ENCODE peak calls at places on chromosome X, in six cellular contexts. One of them, this sample, is unnamed.

GRCh38 chrX:14409341-14409740 is 120.0 kb upstream of the GLRA2 start:
- DNase-seq in cardiac muscle cell: no peak
- DNase-seq in A549: no peak
- DNase-seq in AG10803: peak
- DNase-seq in endothelial cell: no peak
- DNase-seq in foreskin fibroblast: peak
- DNase-seq in this sample: peak

GRCh38 chrX:19886888-19887531 is 390 bp downstream of the SH3KBP1 start:
- DNase-seq in cardiac muscle cell: peak
- DNase-seq in A549: peak
- DNase-seq in AG10803: no peak
- DNase-seq in endothelial cell: peak
- DNase-seq in foreskin fibroblast: peak
- DNase-seq in this sample: no peak

GRCh38 chrX:8927066-8927465 is 106.9 kb downstream of the FAM9B start:
- DNase-seq in cardiac muscle cell: no peak
- DNase-seq in A549: no peak
- DNase-seq in AG10803: no peak
- DNase-seq in endothelial cell: no peak
- DNase-seq in foreskin fibroblast: no peak
- DNase-seq in this sample: no peak

GRCh38 chrX:16125520-16126149 is 2.3 kb downstream of the GRPR start:
- DNase-seq in cardiac muscle cell: no peak
- DNase-seq in A549: no peak
- DNase-seq in AG10803: no peak
- DNase-seq in endothelial cell: no peak
- DNase-seq in foreskin fibroblast: no peak
- DNase-seq in this sample: no peak

GRCh38 chrX:71095971-71096701 is 485 bp downstream of the FOXO4 start:
- DNase-seq in cardiac muscle cell: no peak
- DNase-seq in A549: peak
- DNase-seq in AG10803: no peak
- DNase-seq in endothelial cell: peak
- DNase-seq in foreskin fibroblast: peak
- DNase-seq in this sample: no peak

GRCh38 chrX:16160729-16161128 is 6.6 kb upstream of the MAGEB17 start:
- DNase-seq in cardiac muscle cell: peak
- DNase-seq in A549: peak
- DNase-seq in AG10803: peak
- DNase-seq in endothelial cell: no peak
- DNase-seq in foreskin fibroblast: peak
- DNase-seq in this sample: peak

GRCh38 chrX:31153475-31154047 is 81.7 kb upstream of the FTHL17 start:
- DNase-seq in cardiac muscle cell: no peak
- DNase-seq in A549: no peak
- DNase-seq in AG10803: no peak
- DNase-seq in endothelial cell: no peak
- DNase-seq in foreskin fibroblast: no peak
- DNase-seq in this sample: no peak

GRCh38 chrX:102833136-102833535 is 103.9 kb upstream of the RAB40AL start:
- DNase-seq in cardiac muscle cell: peak
- DNase-seq in A549: no peak
- DNase-seq in AG10803: peak
- DNase-seq in endothelial cell: no peak
- DNase-seq in foreskin fibroblast: no peak
- DNase-seq in this sample: peak

GRCh38 chrX:53287493-53288138 is 6.2 kb upstream of the IQSEC2 start:
- DNase-seq in cardiac muscle cell: peak
- DNase-seq in A549: no peak
- DNase-seq in AG10803: peak
- DNase-seq in endothelial cell: no peak
- DNase-seq in foreskin fibroblast: peak
- DNase-seq in this sample: peak

GRCh38 chrX:119040432-119040831 is 32.4 kb upstream of the CT47C1 start:
- DNase-seq in cardiac muscle cell: no peak
- DNase-seq in A549: no peak
- DNase-seq in AG10803: peak
- DNase-seq in endothelial cell: no peak
- DNase-seq in foreskin fibroblast: peak
- DNase-seq in this sample: no peak

GRCh38 chrX:50579955-50580354 is 109.3 kb upstream of the DGKK start:
- DNase-seq in cardiac muscle cell: peak
- DNase-seq in A549: peak
- DNase-seq in AG10803: peak
- DNase-seq in endothelial cell: peak
- DNase-seq in foreskin fibroblast: peak
- DNase-seq in this sample: peak

GRCh38 chrX:97898798-97899197 is 1015.1 kb downstream of the RPA4 start:
- DNase-seq in cardiac muscle cell: no peak
- DNase-seq in A549: no peak
- DNase-seq in AG10803: peak
- DNase-seq in endothelial cell: no peak
- DNase-seq in foreskin fibroblast: peak
- DNase-seq in this sample: peak

GRCh38 chrX:110847334-110847733 is 51.7 kb upstream of the CHRDL1 start:
- DNase-seq in cardiac muscle cell: peak
- DNase-seq in A549: peak
- DNase-seq in AG10803: peak
- DNase-seq in endothelial cell: peak
- DNase-seq in foreskin fibroblast: peak
- DNase-seq in this sample: peak

GRCh38 chrX:36071064-36071463 is 151.5 kb downstream of the CFAP47 start:
- DNase-seq in cardiac muscle cell: no peak
- DNase-seq in A549: no peak
- DNase-seq in AG10803: no peak
- DNase-seq in endothelial cell: no peak
- DNase-seq in foreskin fibroblast: no peak
- DNase-seq in this sample: no peak

GRCh38 chrX:130186645-130187044 is 14.9 kb downstream of the RAB33A start:
- DNase-seq in cardiac muscle cell: no peak
- DNase-seq in A549: no peak
- DNase-seq in AG10803: no peak
- DNase-seq in endothelial cell: no peak
- DNase-seq in foreskin fibroblast: no peak
- DNase-seq in this sample: no peak

GRCh38 chrX:130184857-130185256 is 13.1 kb downstream of the RAB33A start:
- DNase-seq in cardiac muscle cell: no peak
- DNase-seq in A549: no peak
- DNase-seq in AG10803: no peak
- DNase-seq in endothelial cell: no peak
- DNase-seq in foreskin fibroblast: no peak
- DNase-seq in this sample: no peak

GRCh38 chrX:130196453-130196852 is 24.7 kb downstream of the RAB33A start:
- DNase-seq in cardiac muscle cell: no peak
- DNase-seq in A549: no peak
- DNase-seq in AG10803: peak
- DNase-seq in endothelial cell: no peak
- DNase-seq in foreskin fibroblast: no peak
- DNase-seq in this sample: no peak

GRCh38 chrX:130190801-130191200 is 19.0 kb downstream of the RAB33A start:
- DNase-seq in cardiac muscle cell: no peak
- DNase-seq in A549: no peak
- DNase-seq in AG10803: no peak
- DNase-seq in endothelial cell: no peak
- DNase-seq in foreskin fibroblast: no peak
- DNase-seq in this sample: no peak
- TF ChIP-seq CTCF in cardiac muscle cell: no peak
- TF ChIP-seq CTCF in A549: no peak
- TF ChIP-seq CTCF in AG10803: no peak
- TF ChIP-seq CTCF in endothelial cell: no peak
- TF ChIP-seq CTCF in foreskin fibroblast: no peak
- TF ChIP-seq CTCF in this sample: no peak

DNA sequence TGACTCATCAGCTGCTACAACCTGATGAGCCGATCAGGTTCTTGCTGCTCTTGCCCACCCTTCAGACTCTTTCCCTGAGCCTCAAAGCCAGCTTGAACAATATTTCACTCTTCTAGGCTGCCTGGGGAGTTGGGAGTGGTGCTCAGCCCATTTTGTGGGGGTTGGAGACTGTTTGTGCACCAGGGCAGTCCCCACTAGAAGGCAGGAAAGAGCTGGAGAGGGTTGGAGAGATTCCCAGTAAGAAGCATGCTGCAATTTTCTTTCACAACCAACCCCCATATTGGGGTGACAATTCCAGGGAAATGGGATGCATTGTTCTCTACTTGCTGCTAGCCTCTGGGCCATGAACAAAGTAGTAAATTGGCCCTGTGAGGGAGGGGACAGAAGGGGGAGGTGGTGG is 44.1 kb downstream of the SLC16A2 start:
- DNase-seq in cardiac muscle cell: peak
- DNase-seq in A549: no peak
- DNase-seq in AG10803: peak
- DNase-seq in endothelial cell: no peak
- DNase-seq in foreskin fibroblast: peak
- DNase-seq in this sample: peak
- TF ChIP-seq CTCF in cardiac muscle cell: peak
- TF ChIP-seq CTCF in A549: no peak
- TF ChIP-seq CTCF in AG10803: peak
- TF ChIP-seq CTCF in endothelial cell: no peak
- TF ChIP-seq CTCF in foreskin fibroblast: no peak
- TF ChIP-seq CTCF in this sample: no peak

GRCh38 chrX:38277136-38277535 is 50.2 kb downstream of the RPGR start:
- DNase-seq in cardiac muscle cell: no peak
- DNase-seq in A549: no peak
- DNase-seq in AG10803: no peak
- DNase-seq in endothelial cell: no peak
- DNase-seq in foreskin fibroblast: no peak
- DNase-seq in this sample: no peak

GRCh38 chrX:38278682-38279081 is 48.6 kb downstream of the RPGR start:
- DNase-seq in cardiac muscle cell: no peak
- DNase-seq in A549: no peak
- DNase-seq in AG10803: peak
- DNase-seq in endothelial cell: no peak
- DNase-seq in foreskin fibroblast: no peak
- DNase-seq in this sample: no peak

GRCh38 chrX:38277802-38278201 is 49.5 kb downstream of the RPGR start:
- DNase-seq in cardiac muscle cell: no peak
- DNase-seq in A549: no peak
- DNase-seq in AG10803: no peak
- DNase-seq in endothelial cell: no peak
- DNase-seq in foreskin fibroblast: no peak
- DNase-seq in this sample: no peak

GRCh38 chrX:38282044-38282443 is 45.3 kb downstream of the RPGR start:
- DNase-seq in cardiac muscle cell: peak
- DNase-seq in A549: no peak
- DNase-seq in AG10803: peak
- DNase-seq in endothelial cell: peak
- DNase-seq in foreskin fibroblast: peak
- DNase-seq in this sample: no peak

DNA sequence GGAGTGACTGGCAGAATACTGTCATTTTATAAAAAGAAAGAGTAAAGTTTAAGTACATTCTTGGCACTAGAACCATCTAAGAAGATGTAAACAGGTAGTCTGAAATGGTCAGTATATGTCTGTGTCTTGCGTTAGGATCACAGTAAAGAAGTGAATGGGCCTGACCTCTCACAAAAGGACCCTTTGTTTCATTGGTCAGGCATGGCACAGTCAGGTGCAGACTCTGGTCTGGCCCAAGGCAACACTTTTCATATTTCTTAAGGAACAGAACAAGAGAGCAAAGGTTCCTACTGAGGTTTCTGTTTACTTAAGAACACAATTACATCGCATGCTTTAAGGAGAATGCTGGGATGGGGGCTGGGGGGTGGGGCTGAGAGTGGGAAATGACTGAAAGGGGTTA is 48.1 kb downstream of the RPGR start:
- DNase-seq in cardiac muscle cell: no peak
- DNase-seq in A549: no peak
- DNase-seq in AG10803: no peak
- DNase-seq in endothelial cell: no peak
- DNase-seq in foreskin fibroblast: no peak
- DNase-seq in this sample: no peak
- TF ChIP-seq CTCF in cardiac muscle cell: no peak
- TF ChIP-seq CTCF in A549: no peak
- TF ChIP-seq CTCF in AG10803: no peak
- TF ChIP-seq CTCF in endothelial cell: no peak
- TF ChIP-seq CTCF in foreskin fibroblast: no peak
- TF ChIP-seq CTCF in this sample: no peak

GRCh38 chrX:152865232-152865920 is 32.5 kb upstream of the ZNF185 start:
- DNase-seq in cardiac muscle cell: no peak
- DNase-seq in A549: no peak
- DNase-seq in AG10803: peak
- DNase-seq in endothelial cell: no peak
- DNase-seq in foreskin fibroblast: no peak
- DNase-seq in this sample: no peak
- TF ChIP-seq CTCF in cardiac muscle cell: no peak
- TF ChIP-seq CTCF in A549: no peak
- TF ChIP-seq CTCF in AG10803: no peak
- TF ChIP-seq CTCF in endothelial cell: no peak
- TF ChIP-seq CTCF in foreskin fibroblast: no peak
- TF ChIP-seq CTCF in this sample: no peak